ENCODE peak calls at places on chromosomes 1 and 21, in six cellular contexts. X is GM20000, M is suprapubic skin, C is AG10803, B is H9, U is left ventricle myocardium inferior. V is an unnamed sample.

GRCh38 chr1:21911205-21912001 is 25.7 kb downstream of the HSPG2 start:
- DNase-seq in X (no peak), M (no peak), C (peak), B (no peak), U (peak), V (no peak)

GRCh38 chr1:62384276-62385005 is 52.4 kb upstream of the USP1 start:
- DNase-seq in X (no peak), M (no peak), C (peak), B (no peak), U (no peak), V (no peak)

GRCh38 chr1:179105393-179105792 is 23.5 kb downstream of the TOR3A start:
- DNase-seq in X (no peak), M (no peak), C (no peak), B (peak), U (no peak), V (no peak)

GRCh38 chr21:39869141-39869818 is 2.0 kb downstream of the PCP4 start:
- DNase-seq in X (no peak), M (no peak), C (no peak), B (no peak), U (no peak), V (no peak)

GRCh38 chr1:11918779-11919519 is 7.3 kb downstream of the KIAA2013 start:
- DNase-seq in X (no peak), M (no peak), C (peak), B (no peak), U (peak), V (no peak)

GRCh38 chr21:35333831-35334593 is 284.9 kb upstream of the RUNX1 start:
- DNase-seq in X (no peak), M (no peak), C (peak), B (no peak), U (peak), V (no peak)

GRCh38 chr1:208437416-208437815 is 193.2 kb upstream of the PLXNA2 start:
- DNase-seq in X (no peak), M (no peak), C (peak), B (no peak), U (no peak), V (no peak)

GRCh38 chr21:45522986-45523385 is 19.3 kb downstream of the SLC19A1 start:
- DNase-seq in X (no peak), M (peak), C (no peak), B (no peak), U (no peak), V (peak)

GRCh38 chr1:36096500-36097412 is 8.1 kb downstream of the ADPRS start:
- DNase-seq in X (no peak), M (no peak), C (no peak), B (peak), U (no peak), V (no peak)

GRCh38 chr1:10252508-10252907 is 42.1 kb downstream of the KIF1B start:
- DNase-seq in X (no peak), M (no peak), C (peak), B (no peak), U (no peak), V (no peak)

GRCh38 chr1:26165126-26165892 is 3.5 kb downstream of the C1orf232 start:
- DNase-seq in X (peak), M (no peak), C (no peak), B (no peak), U (no peak), V (no peak)

GRCh38 chr1:83024251-83024767 is 974.6 kb downstream of the TTLL7 start:
- DNase-seq in X (no peak), M (no peak), C (no peak), B (no peak), U (no peak), V (no peak)

GRCh38 chr1:155136728-155137127 is 1.1 kb downstream of the SLC50A1 start:
- DNase-seq in X (peak), M (no peak), C (no peak), B (no peak), U (no peak), V (no peak)

GRCh38 chr1:155134858-155135415 is 715 bp upstream of the SLC50A1 start:
- DNase-seq in X (peak), M (peak), C (peak), B (peak), U (peak), V (no peak)

GRCh38 chr1:155137129-155137528 is 1.5 kb downstream of the SLC50A1 start:
- DNase-seq in X (no peak), M (no peak), C (no peak), B (no peak), U (no peak), V (no peak)

GRCh38 chr1:155134322-155134721 is 1.3 kb upstream of the SLC50A1 start:
- DNase-seq in X (no peak), M (no peak), C (no peak), B (no peak), U (no peak), V (no peak)

DNA sequence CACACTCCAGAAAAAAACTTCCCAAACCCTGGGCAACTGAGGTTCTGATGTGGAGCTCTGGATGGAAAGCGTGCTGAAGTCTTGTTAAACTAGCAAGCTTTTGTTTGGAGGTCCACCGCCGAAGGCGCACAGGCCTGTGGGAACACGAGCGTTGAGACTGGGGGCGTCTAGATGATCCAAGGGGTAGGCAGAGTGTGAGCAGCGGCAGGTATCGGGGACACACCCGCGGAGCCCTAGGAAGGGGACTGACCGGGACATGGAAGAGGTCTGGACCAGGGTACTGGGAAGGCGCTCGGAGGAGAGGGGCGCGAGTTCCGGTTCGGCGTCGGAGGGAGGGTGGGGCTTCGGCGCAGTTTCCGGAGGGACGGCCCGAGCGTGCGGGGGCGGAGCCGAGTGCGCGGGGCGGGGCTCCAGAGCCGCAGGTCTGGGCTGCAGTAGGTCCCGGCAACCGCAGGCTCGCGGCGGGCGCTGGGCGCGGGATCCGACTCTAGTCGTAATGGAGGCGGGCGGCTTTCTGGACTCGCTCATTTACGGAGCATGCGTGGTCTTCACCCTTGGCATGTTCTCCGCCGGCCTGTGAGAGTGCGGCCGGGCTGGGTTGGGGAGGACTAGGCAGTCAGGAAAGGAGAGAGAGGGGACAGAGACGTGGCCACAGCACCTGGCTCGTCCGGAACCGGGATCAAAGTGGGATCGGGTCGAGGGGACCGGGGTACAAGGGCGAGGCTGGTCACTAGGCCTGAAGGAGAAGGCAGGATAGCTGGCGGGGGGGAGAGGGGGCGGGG is at the start of gene SLC50A1:
- DNase-seq in X (peak), M (peak), C (peak), B (peak), U (peak), V (peak)
- TF ChIP-seq CTCF in X (no peak), M (no peak), C (no peak), B (no peak), U (peak), V (peak)

GRCh38 chr1:232630047-232630893 is at the start of gene SIPA1L2:
- DNase-seq in X (peak), M (peak), C (peak), B (peak), U (peak), V (peak)
- TF ChIP-seq CTCF in X (peak), M (peak), C (peak), B (peak), U (peak), V (peak)

GRCh38 chr1:2271134-2271785 is 43.1 kb downstream of the SKI start:
- DNase-seq in X (no peak), M (no peak), C (no peak), B (no peak), U (no peak), V (peak)

GRCh38 chr1:2273401-2274090 is 45.4 kb downstream of the SKI start:
- DNase-seq in X (no peak), M (no peak), C (no peak), B (no peak), U (no peak), V (peak)

GRCh38 chr1:2271841-2272655 is 43.9 kb downstream of the SKI start:
- DNase-seq in X (no peak), M (no peak), C (no peak), B (no peak), U (no peak), V (no peak)

GRCh38 chr1:2274231-2274967 is 46.3 kb downstream of the SKI start:
- DNase-seq in X (no peak), M (no peak), C (no peak), B (no peak), U (no peak), V (no peak)

GRCh38 chr1:2272686-2273400 is 44.7 kb downstream of the SKI start:
- DNase-seq in X (peak), M (no peak), C (no peak), B (no peak), U (no peak), V (peak)
- TF ChIP-seq CTCF in X (no peak), M (no peak), C (no peak), B (no peak), U (no peak), V (no peak)

DNA sequence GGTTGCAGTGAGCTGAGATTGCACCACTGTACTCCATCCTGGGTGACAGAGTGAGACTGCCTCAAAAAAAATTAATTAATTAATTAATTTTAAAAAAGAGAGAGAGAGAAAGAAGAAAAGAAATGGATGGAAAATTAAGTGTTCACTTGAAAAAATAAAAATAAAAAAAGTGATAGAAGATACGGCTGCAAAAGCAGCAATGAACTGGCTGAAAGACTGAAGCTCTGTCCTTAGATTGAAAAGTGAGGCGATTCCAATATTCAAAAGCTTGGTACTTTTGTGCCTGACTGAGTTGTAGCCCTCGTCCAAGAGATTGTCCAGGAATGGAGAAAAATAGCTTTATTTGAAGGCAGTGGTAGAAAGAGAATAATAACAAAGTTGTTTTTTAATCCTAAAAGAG is 154.6 kb downstream of the ADSS2 start:
- DNase-seq in X (no peak), M (no peak), C (no peak), B (no peak), U (no peak), V (no peak)
- TF ChIP-seq CTCF in X (no peak), M (no peak), C (no peak), B (no peak), U (no peak), V (no peak)